ENCODE peak calls at places on chromosomes 5 and 9, in seven cellular contexts. H is CD4-positive, alpha-beta memory T cell; K is breast epithelium; S is thoracic aorta; A is astrocyte; F is CD8-positive, alpha-beta memory T cell; W is PC-3. G is an unnamed sample.

GRCh38 chr5:143680672-143681259 is 131.2 kb upstream of the HMHB1 start:
- DNase-seq in H (no peak), K (no peak), S (no peak), A (no peak), F (no peak), W (peak; percentile 60), G (no peak)

GRCh38 chr9:81035171-81035570 is 654.2 kb downstream of the TLE1 start:
- DNase-seq in H (no peak), K (no peak), S (no peak), A (peak; percentile 97), F (no peak), W (no peak), G (no peak)

GRCh38 chr9:131407717-131408195 is 13.9 kb downstream of the PRRC2B start:
- DNase-seq in H (peak; percentile 61), K (peak; percentile 50), S (no peak), A (no peak), F (peak; percentile 40), W (no peak), G (peak; percentile 71)

GRCh38 chr5:134438641-134439621 is 27.2 kb upstream of the CDKN2AIPNL start:
- DNase-seq in H (no peak), K (peak; percentile 98), S (no peak), A (peak; percentile 96), F (no peak), W (peak; percentile 93), G (peak; percentile 67)

GRCh38 chr9:106333487-106333886 is 529.5 kb upstream of the ZNF462 start:
- DNase-seq in H (no peak), K (no peak), S (no peak), A (no peak), F (no peak), W (peak; percentile 82), G (no peak)

GRCh38 chr5:131563434-131564228 is 71.4 kb downstream of the RAPGEF6 start:
- DNase-seq in H (no peak), K (no peak), S (no peak), A (no peak), F (no peak), W (no peak), G (no peak)

GRCh38 chr5:74341221-74341620 is 299.3 kb downstream of the ENC1 start:
- DNase-seq in H (no peak), K (no peak), S (no peak), A (no peak), F (no peak), W (no peak), G (no peak)

GRCh38 chr9:124079176-124079925 is 67.8 kb downstream of the LHX2 start:
- DNase-seq in H (no peak), K (peak; percentile 48), S (no peak), A (peak; percentile 54), F (no peak), W (peak; percentile 86), G (no peak)

GRCh38 chr5:31692561-31693221 is 53.8 kb downstream of the PDZD2 start:
- DNase-seq in H (no peak), K (no peak), S (no peak), A (no peak), F (no peak), W (no peak), G (no peak)

GRCh38 chr9:135050072-135050990 is 37.1 kb upstream of the OLFM1 start:
- DNase-seq in H (no peak), K (no peak), S (no peak), A (no peak), F (no peak), W (no peak), G (no peak)

GRCh38 chr9:8533681-8534080 is 734.1 kb upstream of the DMAC1 start:
- DNase-seq in H (no peak), K (no peak), S (no peak), A (no peak), F (no peak), W (no peak), G (no peak)

DNA sequence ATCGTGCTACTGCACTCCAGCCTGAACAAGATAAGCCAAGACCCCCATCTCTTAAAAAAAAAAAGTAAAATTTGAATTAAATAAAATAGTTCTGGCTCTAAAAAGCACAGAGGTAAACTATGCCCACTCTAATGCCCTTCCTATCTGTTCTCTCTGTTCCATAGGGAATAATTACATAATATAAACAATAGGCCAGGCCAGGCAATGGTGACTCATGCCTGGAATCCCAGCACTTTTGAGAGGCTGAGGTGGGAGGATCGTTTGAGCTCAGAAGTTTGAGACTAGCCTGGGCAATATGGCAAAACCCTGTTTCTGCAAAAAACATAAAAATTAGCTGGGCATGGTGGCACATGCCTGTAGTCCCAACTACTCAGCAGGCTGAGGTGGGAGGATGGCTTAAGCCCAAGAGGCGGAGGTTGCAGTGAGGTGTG is 47.4 kb downstream of the MYO10 start:
- DNase-seq in H (no peak), K (no peak), S (no peak), A (no peak), F (no peak), W (peak; percentile 87), G (no peak)
- H3K4me1 ChIP-seq in H (no peaks in the 10 kb centered on the region), K (no peaks in the 10 kb centered on the region), S (peaks cover 17% of the 10 kb centered on the region), A (peaks cover 20% of the 10 kb centered on the region), F (no peaks in the 10 kb centered on the region), W (peaks cover 47% of the 10 kb centered on the region), G (peaks cover 40% of the 10 kb centered on the region)

DNA sequence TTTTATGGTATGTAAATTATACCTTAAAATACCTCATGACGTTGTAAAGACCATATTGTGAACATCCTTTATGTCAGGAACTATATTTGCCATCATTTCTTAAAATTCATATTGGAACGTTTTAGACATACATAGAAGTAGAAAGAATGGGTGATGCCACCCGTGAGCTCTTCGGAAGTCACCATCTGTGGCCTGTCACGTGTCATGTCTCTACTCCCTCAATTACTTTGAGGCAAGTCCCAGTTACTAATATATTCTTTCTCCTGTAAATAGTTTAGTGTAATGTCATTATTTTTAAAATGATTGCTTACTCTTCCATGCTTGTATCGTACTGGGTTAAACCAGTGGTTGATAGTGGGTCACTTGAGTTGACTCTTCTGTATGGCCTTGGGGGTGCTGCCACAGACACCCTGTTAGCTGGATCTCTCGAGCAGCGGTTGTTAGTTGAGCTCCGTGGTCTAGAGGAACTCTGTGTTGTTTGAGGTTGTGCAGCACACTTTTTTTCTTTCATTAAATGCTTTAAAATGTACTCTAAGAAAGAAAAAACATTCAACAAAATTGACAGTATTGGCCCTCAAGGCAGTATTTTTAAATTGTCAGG is 66.2 kb downstream of the TRIO start:
- DNase-seq in H (no peak), K (no peak), S (no peak), A (no peak), F (no peak), W (no peak), G (no peak)
- H3K27ac ChIP-seq in H (no peak overlapping the region), K (peak overlapping the region; percentile 22), S (no peak overlapping the region), A (peak overlapping the region; percentile 90), F (no peak overlapping the region), W (no peak overlapping the region), G (no peak overlapping the region)

GRCh38 chr5:405421-405820 is 37.6 kb upstream of the EXOC3 start:
- DNase-seq in H (no peak), K (no peak), S (no peak), A (no peak), F (no peak), W (no peak), G (peak; percentile 32)
- H3K4me1 ChIP-seq in H (no peaks in the 10 kb centered on the region), K (no peaks in the 10 kb centered on the region), S (no peaks in the 10 kb centered on the region), A (peaks cover 10% of the 10 kb centered on the region), F (no peaks in the 10 kb centered on the region), W (peaks cover 16% of the 10 kb centered on the region), G (no peaks in the 10 kb centered on the region)

DNA sequence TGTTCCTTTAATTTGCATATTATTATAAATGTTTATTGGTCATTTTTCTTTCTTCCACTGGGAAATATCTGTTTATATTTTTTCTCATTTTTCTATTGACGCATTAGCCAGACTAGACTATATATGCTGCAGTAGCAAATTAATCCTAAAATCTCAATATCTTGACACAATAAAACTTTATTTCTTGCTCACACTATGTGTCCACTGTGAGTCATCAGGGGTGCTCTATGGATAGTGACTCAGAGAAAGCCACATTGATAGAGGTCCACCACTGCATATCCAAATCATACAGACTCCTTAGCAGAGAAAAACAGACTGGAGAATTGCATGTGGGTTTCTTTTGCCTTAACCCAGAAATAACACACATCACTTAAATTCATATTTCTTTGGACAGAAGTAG is 20.8 kb downstream of the OR1L3 start:
- DNase-seq in H (no peak), K (no peak), S (no peak), A (no peak), F (no peak), W (peak; percentile 48), G (no peak)
- H3K27ac ChIP-seq in H (no peak overlapping the region), K (no peak overlapping the region), S (no peak overlapping the region), A (no peak overlapping the region), F (no peak overlapping the region), W (no peak overlapping the region), G (no peak overlapping the region)

DNA sequence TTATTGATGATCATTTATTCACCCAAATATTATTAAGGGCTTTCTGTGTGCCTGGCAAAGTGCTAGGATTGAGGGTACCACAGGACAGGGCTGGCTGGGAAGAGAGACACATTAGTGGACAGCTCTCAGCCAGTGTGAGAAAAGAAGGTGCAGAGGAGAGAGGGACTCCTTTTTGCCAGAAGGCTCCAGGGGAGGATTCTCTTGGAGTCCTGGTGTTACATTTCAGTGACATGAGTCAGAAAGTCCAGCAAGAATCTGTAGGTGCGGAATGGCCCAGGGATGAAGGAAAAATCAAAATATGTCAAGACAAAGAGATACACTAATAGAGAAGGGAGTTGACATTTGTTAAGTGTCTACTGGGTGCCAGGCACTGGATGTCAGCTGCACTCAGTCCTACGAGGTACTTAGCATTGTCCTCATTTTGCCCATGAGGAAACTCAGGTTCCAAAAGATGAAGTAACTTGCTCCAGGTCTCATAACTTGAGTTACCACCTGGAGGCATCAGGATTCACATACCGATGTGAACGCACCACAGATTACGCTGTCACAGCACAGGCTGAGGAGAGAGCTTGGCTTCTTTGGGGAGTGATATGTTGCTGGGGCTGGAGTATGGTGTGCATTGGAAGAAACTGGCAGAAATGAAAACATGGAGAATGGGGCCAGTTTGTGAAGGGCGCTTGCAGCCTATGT is 60.5 kb downstream of the RASGRF2 start:
- DNase-seq in H (no peak), K (no peak), S (no peak), A (peak; percentile 41), F (no peak), W (peak; percentile 38), G (no peak)
- H3K4me1 ChIP-seq in H (peaks cover 56% of the 10 kb centered on the region), K (no peaks in the 10 kb centered on the region), S (no peaks in the 10 kb centered on the region), A (peaks cover 7% of the 10 kb centered on the region), F (peaks cover 59% of the 10 kb centered on the region), W (peaks cover 10% of the 10 kb centered on the region), G (no peaks in the 10 kb centered on the region)

GRCh38 chr5:14145356-14146334 is 2.5 kb downstream of the TRIO start:
- DNase-seq in H (no peak), K (no peak), S (no peak), A (peak; percentile 77), F (no peak), W (peak; percentile 27), G (no peak)

GRCh38 chr5:14148483-14148882 is 5.3 kb downstream of the TRIO start:
- DNase-seq in H (no peak), K (no peak), S (no peak), A (no peak), F (no peak), W (no peak), G (no peak)

GRCh38 chr5:14144586-14145355 is 1.6 kb downstream of the TRIO start:
- DNase-seq in H (peak; percentile 53), K (peak; percentile 61), S (no peak), A (no peak), F (no peak), W (peak; percentile 88), G (peak; percentile 81)

GRCh38 chr5:14147210-14147609 is 4.1 kb downstream of the TRIO start:
- DNase-seq in H (no peak), K (no peak), S (no peak), A (no peak), F (no peak), W (no peak), G (no peak)

DNA sequence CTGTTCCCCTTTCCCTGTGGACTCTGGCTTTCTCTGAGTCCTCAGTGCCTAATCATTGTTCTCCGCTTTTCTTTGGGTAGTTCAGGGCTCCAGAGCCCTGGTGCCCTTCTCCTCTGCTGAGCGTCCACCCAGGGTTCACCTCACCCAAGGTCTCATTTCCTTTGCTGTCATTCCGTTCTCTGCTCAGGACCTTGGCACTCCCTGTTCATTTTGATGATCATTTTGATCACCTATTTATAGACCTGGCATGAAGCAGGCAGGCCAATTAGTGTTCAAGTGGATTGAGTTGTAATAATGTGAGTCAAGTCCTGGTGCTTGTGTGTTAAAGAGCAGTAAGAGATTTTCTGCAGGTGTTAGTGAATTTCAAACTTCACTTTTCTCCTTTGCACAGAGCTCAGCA is 3.6 kb downstream of the TRIO start:
- DNase-seq in H (no peak), K (no peak), S (no peak), A (no peak), F (no peak), W (peak; percentile 29), G (no peak)
- H3K27ac ChIP-seq in H (no peak overlapping the region), K (peak overlapping the region; percentile 96), S (peak overlapping the region; percentile 90), A (peak overlapping the region; percentile 98), F (no peak overlapping the region), W (peak overlapping the region; percentile 2), G (peak overlapping the region; percentile 93)

G was measured in tibial artery.